ENCODE peak calls at places on chromosomes 7 and 10, in nine cellular contexts. One of them, this sample, is unnamed.

GRCh38 chr7:122886357-122887081 is at the start of gene CADPS2:
- DNase-seq in uterus: peak
- DNase-seq in kidney: peak
- DNase-seq in epithelial cell of esophagus: peak
- DNase-seq in GM23248: peak
- DNase-seq in GM23338: peak
- DNase-seq in fibroblast of pulmonary artery: peak
- DNase-seq in AG04450: peak
- DNase-seq in AG09309: peak
- DNase-seq in this sample: peak

GRCh38 chr10:113056468-113057021 is 106.5 kb downstream of the TCF7L2 start:
- DNase-seq in GM23248: peak
- DNase-seq in AG04450: no peak
- DNase-seq in epithelial cell of esophagus: peak
- DNase-seq in GM23338: no peak
- DNase-seq in AG09309: peak
- DNase-seq in uterus: peak
- DNase-seq in kidney: no peak
- DNase-seq in fibroblast of pulmonary artery: peak
- DNase-seq in this sample: no peak

GRCh38 chr7:139783647-139784385 is 6.0 kb upstream of the HIPK2 start:
- DNase-seq in AG09309: no peak
- DNase-seq in uterus: no peak
- DNase-seq in kidney: no peak
- DNase-seq in fibroblast of pulmonary artery: no peak
- DNase-seq in GM23338: peak
- DNase-seq in epithelial cell of esophagus: peak
- DNase-seq in AG04450: no peak
- DNase-seq in GM23248: no peak
- DNase-seq in this sample: no peak

GRCh38 chr7:129517931-129518330 is 15.6 kb downstream of the SMKR1 start:
- DNase-seq in kidney: no peak
- DNase-seq in GM23338: no peak
- DNase-seq in GM23248: peak
- DNase-seq in uterus: no peak
- DNase-seq in AG09309: no peak
- DNase-seq in AG04450: no peak
- DNase-seq in epithelial cell of esophagus: no peak
- DNase-seq in fibroblast of pulmonary artery: no peak
- DNase-seq in this sample: no peak

GRCh38 chr10:70655316-70655715 is 17.0 kb upstream of the ADAMTS14 start:
- DNase-seq in AG04450: no peak
- DNase-seq in GM23338: no peak
- DNase-seq in fibroblast of pulmonary artery: no peak
- DNase-seq in kidney: no peak
- DNase-seq in uterus: no peak
- DNase-seq in GM23248: no peak
- DNase-seq in epithelial cell of esophagus: no peak
- DNase-seq in AG09309: no peak
- DNase-seq in this sample: no peak

GRCh38 chr10:109838592-109839244 is 84.6 kb downstream of the XPNPEP1 start:
- DNase-seq in GM23248: no peak
- DNase-seq in AG09309: no peak
- DNase-seq in uterus: no peak
- DNase-seq in fibroblast of pulmonary artery: no peak
- DNase-seq in epithelial cell of esophagus: no peak
- DNase-seq in AG04450: no peak
- DNase-seq in kidney: no peak
- DNase-seq in GM23338: peak
- DNase-seq in this sample: no peak

GRCh38 chr10:652226-652625 is 37.2 kb downstream of the DIP2C start:
- DNase-seq in AG04450: no peak
- DNase-seq in AG09309: no peak
- DNase-seq in uterus: no peak
- DNase-seq in epithelial cell of esophagus: no peak
- DNase-seq in GM23338: no peak
- DNase-seq in fibroblast of pulmonary artery: no peak
- DNase-seq in GM23248: no peak
- DNase-seq in kidney: peak
- DNase-seq in this sample: peak

GRCh38 chr10:77456414-77456813 is 181.2 kb downstream of the KCNMA1 start:
- DNase-seq in fibroblast of pulmonary artery: no peak
- DNase-seq in AG09309: no peak
- DNase-seq in uterus: no peak
- DNase-seq in kidney: no peak
- DNase-seq in epithelial cell of esophagus: no peak
- DNase-seq in AG04450: no peak
- DNase-seq in GM23248: no peak
- DNase-seq in GM23338: no peak
- DNase-seq in this sample: no peak

GRCh38 chr10:9825491-9826018 is 1192.1 kb upstream of the CELF2 start:
- DNase-seq in epithelial cell of esophagus: peak
- DNase-seq in uterus: no peak
- DNase-seq in kidney: no peak
- DNase-seq in AG09309: no peak
- DNase-seq in fibroblast of pulmonary artery: peak
- DNase-seq in AG04450: no peak
- DNase-seq in GM23338: peak
- DNase-seq in GM23248: no peak
- DNase-seq in this sample: no peak

GRCh38 chr7:80312139-80312661 is 177.6 kb downstream of the GNAI1 start:
- DNase-seq in epithelial cell of esophagus: peak
- DNase-seq in AG04450: peak
- DNase-seq in kidney: no peak
- DNase-seq in uterus: no peak
- DNase-seq in GM23248: peak
- DNase-seq in AG09309: no peak
- DNase-seq in GM23338: peak
- DNase-seq in fibroblast of pulmonary artery: peak
- DNase-seq in this sample: no peak

DNA sequence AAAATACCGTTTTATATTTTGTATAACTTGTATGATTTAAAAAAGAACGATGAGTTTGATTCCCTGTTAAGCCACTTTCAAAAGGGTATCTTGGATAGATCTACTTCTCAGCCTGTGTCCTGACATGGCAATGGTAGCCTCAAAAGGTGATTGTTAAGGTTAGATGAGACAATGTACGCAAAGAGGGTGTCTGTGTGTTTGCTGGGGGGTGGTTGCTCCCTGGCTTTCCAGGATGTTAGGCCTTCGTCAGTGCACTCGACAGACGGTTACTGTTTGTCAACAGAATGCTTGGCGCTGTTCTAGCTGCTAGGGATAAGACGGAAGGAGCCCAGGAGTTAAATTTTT is 90.3 kb downstream of the NEURL1 start:
- DNase-seq in GM23248: no peak
- DNase-seq in GM23338: no peak
- DNase-seq in AG09309: no peak
- DNase-seq in AG04450: no peak
- DNase-seq in kidney: no peak
- DNase-seq in epithelial cell of esophagus: no peak
- DNase-seq in uterus: no peak
- DNase-seq in fibroblast of pulmonary artery: no peak
- DNase-seq in this sample: no peak
- H3K4me3 ChIP-seq in GM23248: peak
- H3K4me3 ChIP-seq in GM23338: peak
- H3K4me3 ChIP-seq in AG09309: no peak
- H3K4me3 ChIP-seq in AG04450: no peak
- H3K4me3 ChIP-seq in kidney: peak
- H3K4me3 ChIP-seq in epithelial cell of esophagus: peak
- H3K4me3 ChIP-seq in uterus: peak
- H3K4me3 ChIP-seq in fibroblast of pulmonary artery: no peak
- H3K4me3 ChIP-seq in this sample: peak

DNA sequence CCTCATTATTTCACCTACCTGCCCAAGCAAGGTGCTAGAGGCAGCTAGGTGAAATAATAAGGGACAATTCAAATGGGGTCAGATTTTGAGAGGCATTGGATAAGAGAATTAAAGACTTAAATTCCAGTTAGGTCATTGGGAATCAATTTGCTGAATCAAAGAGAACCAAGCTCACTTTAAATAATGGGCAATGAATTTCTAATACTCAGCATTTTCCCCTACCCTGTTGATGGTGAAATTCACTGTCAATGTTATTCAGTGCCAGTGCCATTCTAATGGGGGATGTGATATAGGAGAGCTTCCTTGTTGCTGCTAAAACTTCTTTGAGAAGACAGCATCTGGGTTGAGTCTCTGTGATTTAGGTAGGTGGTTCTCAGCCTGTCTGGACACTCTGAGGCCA is 509.3 kb downstream of the PHTF2 start:
- DNase-seq in GM23248: no peak
- DNase-seq in uterus: no peak
- DNase-seq in AG04450: no peak
- DNase-seq in epithelial cell of esophagus: no peak
- DNase-seq in fibroblast of pulmonary artery: no peak
- DNase-seq in kidney: no peak
- DNase-seq in GM23338: no peak
- DNase-seq in AG09309: no peak
- DNase-seq in this sample: no peak
- H3K4me3 ChIP-seq in GM23248: no peak
- H3K4me3 ChIP-seq in uterus: no peak
- H3K4me3 ChIP-seq in AG04450: no peak
- H3K4me3 ChIP-seq in epithelial cell of esophagus: no peak
- H3K4me3 ChIP-seq in fibroblast of pulmonary artery: no peak
- H3K4me3 ChIP-seq in kidney: no peak
- H3K4me3 ChIP-seq in GM23338: no peak
- H3K4me3 ChIP-seq in AG09309: no peak
- H3K4me3 ChIP-seq in this sample: no peak

DNA sequence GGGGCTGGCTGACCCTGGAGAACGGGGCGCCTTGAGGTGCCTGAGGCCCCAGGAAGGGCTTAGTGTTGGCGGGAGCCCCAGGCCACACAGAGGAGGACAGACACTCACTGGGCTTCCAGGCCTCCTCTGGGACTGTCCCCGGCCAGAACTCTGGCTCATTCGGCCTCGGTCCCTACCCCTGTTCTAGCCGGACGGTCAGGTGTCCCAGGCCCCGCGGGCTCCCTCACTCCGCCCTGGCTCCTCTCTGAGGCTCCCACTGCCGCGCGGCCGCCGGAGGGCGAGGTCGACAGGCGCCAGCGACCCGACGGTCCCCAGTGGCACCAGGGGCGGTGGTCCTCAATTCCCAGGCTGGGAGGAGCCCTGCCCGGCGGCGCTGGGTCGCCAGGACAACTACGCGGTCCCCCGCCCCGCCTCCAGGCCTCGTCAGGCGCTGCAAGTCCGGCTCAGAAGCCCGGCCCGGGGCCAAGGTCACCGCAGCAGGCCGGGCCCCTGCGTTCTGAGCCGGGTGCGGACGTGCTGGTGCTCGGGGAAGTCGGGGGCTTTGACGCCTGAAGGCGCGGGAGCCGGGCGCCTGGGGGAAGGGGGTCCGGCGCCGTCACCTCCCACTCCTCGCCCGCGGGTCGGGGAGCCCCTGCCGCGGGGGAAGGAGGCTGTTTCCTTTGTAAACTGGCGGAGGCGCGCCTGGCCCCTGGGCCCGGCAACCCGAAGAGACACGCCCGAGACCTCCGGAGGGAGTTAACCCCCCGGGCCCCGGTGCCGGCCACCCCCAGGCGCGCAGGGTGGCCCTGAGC is 1.1 kb upstream of the PWWP2B start:
- DNase-seq in AG09309: no peak
- DNase-seq in epithelial cell of esophagus: no peak
- DNase-seq in kidney: peak
- DNase-seq in uterus: peak
- DNase-seq in AG04450: no peak
- DNase-seq in GM23338: peak
- DNase-seq in fibroblast of pulmonary artery: peak
- DNase-seq in GM23248: peak
- DNase-seq in this sample: peak
- H3K4me3 ChIP-seq in AG09309: peak
- H3K4me3 ChIP-seq in epithelial cell of esophagus: peak
- H3K4me3 ChIP-seq in kidney: peak
- H3K4me3 ChIP-seq in uterus: peak
- H3K4me3 ChIP-seq in AG04450: peak
- H3K4me3 ChIP-seq in GM23338: peak
- H3K4me3 ChIP-seq in fibroblast of pulmonary artery: peak
- H3K4me3 ChIP-seq in GM23248: peak
- H3K4me3 ChIP-seq in this sample: peak

GRCh38 chr10:63667596-63667995 is 146.4 kb downstream of the REEP3 start:
- DNase-seq in GM23338: no peak
- DNase-seq in AG09309: no peak
- DNase-seq in uterus: no peak
- DNase-seq in AG04450: no peak
- DNase-seq in epithelial cell of esophagus: no peak
- DNase-seq in fibroblast of pulmonary artery: no peak
- DNase-seq in GM23248: peak
- DNase-seq in kidney: no peak
- DNase-seq in this sample: no peak

GRCh38 chr10:63671317-63671937 is 150.2 kb downstream of the REEP3 start:
- DNase-seq in GM23338: no peak
- DNase-seq in AG09309: peak
- DNase-seq in kidney: no peak
- DNase-seq in GM23248: peak
- DNase-seq in AG04450: peak
- DNase-seq in fibroblast of pulmonary artery: peak
- DNase-seq in epithelial cell of esophagus: no peak
- DNase-seq in uterus: no peak
- DNase-seq in this sample: no peak

GRCh38 chr10:63668081-63668480 is 146.9 kb downstream of the REEP3 start:
- DNase-seq in AG09309: no peak
- DNase-seq in AG04450: no peak
- DNase-seq in GM23248: peak
- DNase-seq in uterus: no peak
- DNase-seq in epithelial cell of esophagus: no peak
- DNase-seq in fibroblast of pulmonary artery: peak
- DNase-seq in GM23338: no peak
- DNase-seq in kidney: no peak
- DNase-seq in this sample: no peak

GRCh38 chr10:63672491-63672890 is 151.3 kb downstream of the REEP3 start:
- DNase-seq in epithelial cell of esophagus: no peak
- DNase-seq in fibroblast of pulmonary artery: no peak
- DNase-seq in uterus: no peak
- DNase-seq in GM23338: no peak
- DNase-seq in AG09309: no peak
- DNase-seq in GM23248: no peak
- DNase-seq in AG04450: no peak
- DNase-seq in kidney: no peak
- DNase-seq in this sample: no peak

GRCh38 chr10:63670291-63670898 is 149.2 kb downstream of the REEP3 start:
- DNase-seq in epithelial cell of esophagus: no peak
- DNase-seq in AG09309: no peak
- DNase-seq in uterus: peak
- DNase-seq in fibroblast of pulmonary artery: peak
- DNase-seq in GM23248: peak
- DNase-seq in AG04450: no peak
- DNase-seq in GM23338: peak
- DNase-seq in kidney: no peak
- DNase-seq in this sample: peak
- H3K4me3 ChIP-seq in epithelial cell of esophagus: no peak
- H3K4me3 ChIP-seq in AG09309: no peak
- H3K4me3 ChIP-seq in uterus: no peak
- H3K4me3 ChIP-seq in fibroblast of pulmonary artery: no peak
- H3K4me3 ChIP-seq in GM23248: peak
- H3K4me3 ChIP-seq in AG04450: no peak
- H3K4me3 ChIP-seq in GM23338: peak
- H3K4me3 ChIP-seq in kidney: no peak
- H3K4me3 ChIP-seq in this sample: no peak